ENCODE peak calls at places on chromosomes 7 and 10, in six cellular contexts. R is SW480; O is NCI-H460; Z is LHCN-M2; G is stimulated activated CD8-positive, alpha-beta memory T cell treated with anti-CD3 and anti-CD28 coated beads, Interleukin-12 subunit alpha, Interleukin-12 subunit beta, amount 100 ng/mL, for 4 hours; F is activated naive CD4-positive, alpha-beta T cell treated with anti-CD3 and anti-CD28 coated beads, Interleukin-2, amount 50 U/mL, for 72 hours. W is an unnamed sample.

GRCh38 chr10:61832866-61833481 is 68.5 kb upstream of the ARID5B start:
- DNase-seq in R (no peak), O (no peak), Z (peak), G (no peak), F (no peak), W (no peak)

GRCh38 chr7:141649137-141649864 is 52.7 kb downstream of the DENND11 start:
- DNase-seq in R (no peak), O (no peak), Z (no peak), G (no peak), F (no peak), W (no peak)

GRCh38 chr10:98340946-98341345 is 73.0 kb upstream of the LOXL4 start:
- DNase-seq in R (no peak), O (no peak), Z (no peak), G (no peak), F (no peak), W (peak)

GRCh38 chr7:105876964-105877601 is 684 bp upstream of the ATXN7L1 start:
- DNase-seq in R (peak), O (peak), Z (peak), G (no peak), F (no peak), W (peak)

GRCh38 chr7:4835398-4836205 is 26.2 kb downstream of the PAPOLB start:
- DNase-seq in R (no peak), O (no peak), Z (no peak), G (no peak), F (no peak), W (no peak)

GRCh38 chr7:42232275-42232674 is 4.7 kb downstream of the GLI3 start:
- DNase-seq in R (peak), O (no peak), Z (peak), G (no peak), F (no peak), W (no peak)

GRCh38 chr7:155178096-155178495 is 108.0 kb downstream of the HTR5A start:
- DNase-seq in R (no peak), O (no peak), Z (no peak), G (no peak), F (no peak), W (no peak)

GRCh38 chr7:77415474-77415821 is 701 bp downstream of the GSAP start:
- DNase-seq in R (peak), O (peak), Z (peak), G (no peak), F (no peak), W (peak)

GRCh38 chr7:128363261-128363721 is 1.8 kb upstream of the PRRT4 start:
- DNase-seq in R (no peak), O (no peak), Z (no peak), G (no peak), F (no peak), W (no peak)

GRCh38 chr10:60350400-60350799 is 39.3 kb downstream of the ANK3 start:
- DNase-seq in R (no peak), O (no peak), Z (peak), G (no peak), F (no peak), W (no peak)

GRCh38 chr7:28166982-28167715 is 13.4 kb downstream of the JAZF1 start:
- DNase-seq in R (no peak), O (no peak), Z (no peak), G (no peak), F (no peak), W (no peak)

GRCh38 chr7:84647797-84648762 is 453.5 kb upstream of the SEMA3A start:
- DNase-seq in R (no peak), O (no peak), Z (peak), G (no peak), F (no peak), W (no peak)

GRCh38 chr10:25405871-25406270 is 231.1 kb downstream of the GPR158 start:
- DNase-seq in R (no peak), O (no peak), Z (no peak), G (no peak), F (no peak), W (no peak)

GRCh38 chr7:21939136-21939857 is 6.4 kb downstream of the CDCA7L start:
- DNase-seq in R (no peak), O (no peak), Z (no peak), G (no peak), F (peak), W (no peak)

GRCh38 chr7:109926738-109927137 is 1164.2 kb upstream of the LRRN3 start:
- DNase-seq in R (no peak), O (no peak), Z (no peak), G (no peak), F (no peak), W (no peak)

GRCh38 chr10:126705951-126706565 is 35.6 kb upstream of the C10orf90 start:
- DNase-seq in R (no peak), O (no peak), Z (peak), G (no peak), F (no peak), W (peak)

GRCh38 chr7:142123184-142123583 is 11.7 kb downstream of the MGAM2 start:
- DNase-seq in R (no peak), O (no peak), Z (no peak), G (no peak), F (no peak), W (no peak)